ENCODE peak calls at places on chromosomes 6 and 20, in nine cellular contexts. D is fibroblast of the aortic adventitia, Z is cardiac fibroblast, C is PC-3, H is neural progenitor cell, M is adrenal gland, X is dorsolateral prefrontal cortex, W is cardiac muscle cell, S is fibroblast of mammary gland. A is an unnamed sample.

GRCh38 chr6:87919001-87919400 is 128.6 kb upstream of the SPACA1 start:
- DNase-seq in M (no peak), D (no peak), Z (no peak), X (no peak), C (no peak), H (no peak), S (no peak), W (no peak), A (no peak)

GRCh38 chr6:43447604-43448003 is 7.7 kb downstream of the DLK2 start:
- DNase-seq in S (no peak), M (no peak), Z (no peak), C (no peak), H (no peak), D (no peak), W (no peak), X (no peak), A (no peak)

GRCh38 chr20:16349518-16350295 is 223.5 kb downstream of the KIF16B start:
- DNase-seq in M (no peak), D (peak; percentile 70), Z (peak; percentile 4), H (no peak), C (no peak), S (peak; percentile 88), X (no peak), W (no peak), A (peak; percentile 5)

GRCh38 chr6:46914279-46914810 is 7.4 kb downstream of the ADGRF5 start:
- DNase-seq in Z (no peak), M (no peak), S (no peak), D (no peak), H (peak; percentile 70), W (no peak), C (peak; percentile 65), X (no peak), A (no peak)

GRCh38 chr6:169106176-169106575 is 147.5 kb downstream of the THBS2 start:
- DNase-seq in M (no peak), H (no peak), W (no peak), S (no peak), Z (peak; percentile 44), D (peak; percentile 48), C (no peak), X (no peak), A (no peak)

GRCh38 chr20:5531318-5532081 is 214.7 kb upstream of the PROKR2 start:
- DNase-seq in S (peak; percentile 71), Z (peak; percentile 86), D (peak; percentile 69), W (no peak), X (no peak), M (peak; percentile 71), H (no peak), C (peak; percentile 40), A (peak; percentile 43)

GRCh38 chr20:41617059-41617921 is 887 bp downstream of the CHD6 start:
- DNase-seq in Z (peak; percentile 51), M (peak; percentile 67), D (peak; percentile 49), H (peak; percentile 69), X (peak; percentile 68), W (peak; percentile 50), C (peak; percentile 42), S (peak; percentile 39), A (peak; percentile 28)

GRCh38 chr20:2465100-2465499 is 5.5 kb downstream of the SNRPB start:
- DNase-seq in X (no peak), S (no peak), H (no peak), Z (no peak), M (no peak), W (no peak), D (no peak), C (no peak), A (no peak)

GRCh38 chr6:116106146-116106545 is 5.5 kb downstream of the NT5DC1 start:
- DNase-seq in M (no peak), D (peak; percentile 86), S (peak; percentile 47), H (no peak), C (no peak), X (no peak), W (no peak), Z (peak; percentile 89), A (peak; percentile 17)

GRCh38 chr6:75563032-75563431 is 38.6 kb upstream of the SENP6 start:
- DNase-seq in S (peak; percentile 54), W (peak; percentile 32), X (no peak), Z (peak; percentile 54), D (peak; percentile 24), H (peak; percentile 60), M (no peak), C (peak; percentile 48), A (peak; percentile 34)

GRCh38 chr20:51750037-51750769 is 18.0 kb downstream of the ATP9A start:
- DNase-seq in C (peak; percentile 100), H (no peak), X (peak; percentile 70), S (peak; percentile 99), D (peak; percentile 92), Z (peak; percentile 95), W (no peak), M (peak; percentile 89), A (peak; percentile 88)

GRCh38 chr20:19024296-19025035 is 188.0 kb upstream of the SLC24A3 start:
- DNase-seq in M (no peak), X (no peak), C (no peak), H (no peak), Z (no peak), D (no peak), W (no peak), S (no peak), A (no peak)

GRCh38 chr20:19027971-19028370 is 184.5 kb upstream of the SLC24A3 start:
- DNase-seq in D (no peak), Z (no peak), M (no peak), S (no peak), C (no peak), H (no peak), W (no peak), X (no peak), A (no peak)

GRCh38 chr20:19026901-19027644 is 185.4 kb upstream of the SLC24A3 start:
- DNase-seq in H (peak; percentile 2), C (no peak), D (no peak), W (no peak), Z (no peak), M (no peak), S (no peak), X (no peak), A (no peak)

GRCh38 chr20:19025430-19026120 is 186.9 kb upstream of the SLC24A3 start:
- DNase-seq in X (no peak), Z (no peak), D (no peak), W (no peak), H (no peak), S (no peak), M (no peak), C (no peak), A (no peak)

GRCh38 chr20:19026121-19026878 is 186.1 kb upstream of the SLC24A3 start:
- DNase-seq in S (no peak), W (no peak), H (no peak), C (no peak), M (peak; percentile 65), D (no peak), X (no peak), Z (no peak), A (no peak)
- H3K4me3 ChIP-seq in S (no peak overlapping the region), W (no peak overlapping the region), H (no peak overlapping the region), C (no peak overlapping the region), M (no peak overlapping the region), D (no peak overlapping the region), X (no peak overlapping the region), Z (no peak overlapping the region), A (no peak overlapping the region)

GRCh38 chr20:23357767-23358562 is 4.0 kb upstream of the GZF1 start:
- DNase-seq in D (peak; percentile 99), Z (peak; percentile 100), S (peak; percentile 100), W (peak; percentile 99), H (peak; percentile 100), C (peak; percentile 100), M (peak; percentile 100), X (peak; percentile 99), A (peak; percentile 100)
- TF ChIP-seq CTCF in D (no peak), Z (no peak), S (no peak), W (no peak), H (peak; percentile 5), C (no peak), M (no peak), X (peak; percentile 30), A (no peak)

GRCh38 chr6:40754481-40755045 is 167.4 kb upstream of the LRFN2 start:
- DNase-seq in W (no peak), D (no peak), C (no peak), H (peak; percentile 21), X (peak; percentile 17), S (no peak), Z (no peak), M (no peak), A (no peak)

GRCh38 chr6:40755046-40755681 is 168.0 kb upstream of the LRFN2 start:
- DNase-seq in Z (peak; percentile 29), D (peak; percentile 39), C (no peak), S (peak; percentile 65), X (peak; percentile 13), M (no peak), H (peak; percentile 11), W (peak; percentile 33), A (peak; percentile 50)

GRCh38 chr6:40753939-40754448 is 166.8 kb upstream of the LRFN2 start:
- DNase-seq in M (no peak), Z (no peak), C (no peak), W (no peak), D (no peak), H (no peak), S (no peak), X (no peak), A (no peak)

GRCh38 chr6:40753048-40753447 is 165.9 kb upstream of the LRFN2 start:
- DNase-seq in X (no peak), S (no peak), W (no peak), H (no peak), C (no peak), Z (no peak), M (no peak), D (no peak), A (no peak)

DNA sequence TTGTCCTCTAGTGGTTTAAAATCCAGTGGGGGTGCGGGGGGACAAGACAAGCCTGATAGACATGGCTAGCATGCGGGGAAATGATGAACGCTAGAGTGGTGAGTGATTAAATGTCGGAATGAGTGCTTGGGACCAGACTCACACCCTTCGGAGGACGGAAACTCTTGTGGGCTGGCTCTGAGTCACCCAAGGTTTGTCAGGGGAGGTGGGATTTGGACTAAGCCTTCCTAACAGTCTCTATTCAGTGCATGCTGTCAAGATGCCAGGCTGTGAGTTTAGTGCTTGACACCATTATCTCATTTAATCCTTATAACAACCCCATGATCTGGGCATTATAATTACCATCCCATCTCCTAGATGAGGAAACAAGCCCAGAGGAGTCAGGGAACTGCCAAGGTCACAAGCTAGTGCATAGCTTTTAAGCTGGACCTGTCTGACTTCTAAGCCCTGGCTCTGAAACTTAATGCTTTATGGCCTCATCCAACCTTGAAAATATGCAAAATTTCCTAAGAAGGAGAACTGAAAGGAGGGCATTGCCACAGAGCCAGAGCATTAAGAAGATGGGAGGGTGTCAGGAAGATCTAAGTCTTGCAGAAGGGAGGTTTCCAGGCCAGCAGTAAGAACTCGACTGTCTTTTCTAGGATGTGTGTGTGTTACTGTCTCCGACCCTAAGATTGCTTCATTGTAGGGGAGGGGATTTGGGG is 168.7 kb upstream of the LRFN2 start:
- DNase-seq in S (peak; percentile 55), W (no peak), M (no peak), X (no peak), D (no peak), H (no peak), C (peak; percentile 11), Z (no peak), A (peak; percentile 34)
- H3K4me3 ChIP-seq in S (no peak overlapping the region), W (no peak overlapping the region), M (no peak overlapping the region), X (no peak overlapping the region), D (no peak overlapping the region), H (no peak overlapping the region), C (no peak overlapping the region), Z (no peak overlapping the region), A (no peak overlapping the region)

GRCh38 chr6:2104524-2104880 is 140.9 kb downstream of the GMDS start:
- DNase-seq in H (no peak), M (no peak), D (no peak), C (no peak), X (no peak), S (no peak), Z (no peak), W (no peak), A (no peak)
- TF ChIP-seq CTCF in H (no peak), M (no peak), D (no peak), C (no peak), X (no peak), S (no peak), Z (no peak), W (no peak), A (no peak)